ENCODE peak calls at places on chromosomes 2 and 18, in five cellular contexts. K, F, C, T and B are unnamed samples. For H3K36me3, the result is how much of the 10 kb centered on the place peaks cover.

GRCh38 chr2:24399434-24400206 is 39.3 kb upstream of the ITSN2 start:
- DNase-seq in K (no peak), C (no peak), F (no peak), T (no peak), B (no peak)

GRCh38 chr2:121858406-121858805 is 103.0 kb downstream of the TSN start:
- DNase-seq in C (peak), T (no peak), K (no peak), F (peak), B (no peak)

GRCh38 chr2:35986871-35987270 is 368.7 kb upstream of the CRIM1 start:
- DNase-seq in T (no peak), C (no peak), K (no peak), F (no peak), B (no peak)

GRCh38 chr18:62720766-62721613 is 5.6 kb downstream of the PHLPP1 start:
- DNase-seq in C (no peak), K (no peak), F (peak), T (no peak), B (no peak)

GRCh38 chr2:132400169-132400900 is 16.3 kb upstream of the GPR39 start:
- DNase-seq in K (no peak), C (peak), F (peak), T (no peak), B (no peak)

GRCh38 chr2:112187805-112188596 is 49.8 kb downstream of the FBLN7 start:
- DNase-seq in C (peak), T (peak), K (no peak), F (peak), B (no peak)

GRCh38 chr2:223993634-223994232 is 36.5 kb downstream of the MRPL44 start:
- DNase-seq in C (peak), T (peak), K (peak), F (peak), B (no peak)

GRCh38 chr2:66445076-66445724 is 10.3 kb downstream of the MEIS1 start:
- DNase-seq in F (peak), T (no peak), C (no peak), K (no peak), B (no peak)

GRCh38 chr18:21763846-21764646 is 23.5 kb downstream of the MIB1 start:
- DNase-seq in K (no peak), F (no peak), T (no peak), C (no peak), B (no peak)

GRCh38 chr18:41075212-41075611 is 879.8 kb upstream of the PIK3C3 start:
- DNase-seq in F (peak), C (peak), K (no peak), T (no peak), B (no peak)

GRCh38 chr2:158602027-158602426 is 145.3 kb downstream of the PKP4 start:
- DNase-seq in F (no peak), K (no peak), C (no peak), T (no peak), B (no peak)

GRCh38 chr2:172446524-172447063 is 19.2 kb downstream of the ITGA6 start:
- DNase-seq in F (no peak), T (no peak), C (peak), K (no peak), B (no peak)

GRCh38 chr2:166293984-166294383 is 81.8 kb downstream of the SCN9A start:
- DNase-seq in C (peak), F (peak), K (no peak), T (no peak), B (no peak)

GRCh38 chr2:8481463-8482009 is 200.3 kb upstream of the ID2 start:
- DNase-seq in K (no peak), F (no peak), C (peak), T (no peak), B (no peak)

GRCh38 chr2:165114345-165114943 is 89.4 kb downstream of the SCN3A start:
- DNase-seq in K (no peak), T (no peak), C (peak), F (peak), B (no peak)

GRCh38 chr2:71500426-71501079 is 47.2 kb downstream of the DYSF start:
- DNase-seq in K (no peak), F (no peak), C (no peak), T (no peak), B (no peak)

GRCh38 chr2:152241956-152242355 is 66.4 kb upstream of the STAM2 start:
- DNase-seq in C (peak), T (no peak), K (no peak), F (peak), B (no peak)

GRCh38 chr18:48622911-48623431 is 84.1 kb downstream of the CTIF start:
- DNase-seq in F (peak), C (no peak), K (no peak), T (no peak), B (peak)

GRCh38 chr18:30944773-30945172 is 97.8 kb downstream of the DSC3 start:
- DNase-seq in F (no peak), C (no peak), T (no peak), K (no peak), B (no peak)

GRCh38 chr2:60469918-60470317 is 83.5 kb downstream of the BCL11A start:
- DNase-seq in F (no peak), C (no peak), K (no peak), T (no peak), B (no peak)

GRCh38 chr2:169659314-169659713 is 34.9 kb downstream of the CFAP210 start:
- DNase-seq in T (no peak), C (no peak), K (no peak), F (no peak), B (no peak)

GRCh38 chr2:138059967-138060635 is 95.8 kb downstream of the HNMT start:
- DNase-seq in C (peak), T (no peak), F (peak), K (peak), B (no peak)

GRCh38 chr2:58634653-58635347 is 393.7 kb upstream of the FANCL start:
- DNase-seq in K (no peak), T (no peak), F (peak), C (peak), B (no peak)

GRCh38 chr2:118622931-118623330 is 224.5 kb downstream of the EN1 start:
- DNase-seq in T (no peak), C (no peak), K (no peak), F (no peak), B (no peak)

GRCh38 chr18:8454136-8454535 is 155.1 kb upstream of the RAB12 start:
- DNase-seq in F (no peak), C (no peak), K (no peak), T (no peak), B (no peak)

GRCh38 chr2:46991985-46992384 is 76.4 kb upstream of the MCFD2 start:
- DNase-seq in C (no peak), F (no peak), T (no peak), K (no peak), B (no peak)

GRCh38 chr2:230181245-230181644 is 38.5 kb downstream of the SP110 start:
- DNase-seq in F (no peak), T (no peak), C (no peak), K (no peak), B (no peak)

GRCh38 chr18:76251691-76252090 is 243.4 kb downstream of the ZNF516 start:
- DNase-seq in K (no peak), C (no peak), F (no peak), T (no peak), B (no peak)

GRCh38 chr2:129302106-129302505 is 677.4 kb upstream of the RAB6C start:
- DNase-seq in C (no peak), K (no peak), T (no peak), F (no peak), B (no peak)
- H3K27ac ChIP-seq in C (no peak), K (no peak), T (no peak), F (no peak), B (no peak)

DNA sequence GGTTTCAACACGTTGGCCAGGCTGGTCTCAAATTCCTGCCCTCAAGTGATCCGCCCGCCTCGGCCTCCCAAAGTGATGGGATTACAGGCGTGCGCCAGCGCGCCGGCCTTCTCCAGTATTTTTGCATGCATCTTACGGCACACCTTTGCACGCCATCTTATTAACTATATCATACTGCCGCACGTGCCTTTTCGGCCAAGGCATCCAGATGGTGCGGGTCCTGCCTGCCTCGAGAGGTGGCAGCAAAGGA is 759 bp upstream of the ING5 start:
- DNase-seq in C (no peak), K (no peak), T (no peak), F (no peak), B (no peak)
- TF ChIP-seq CTCF in C (peak), K (peak), T (peak), F (no peak), B (peak)

GRCh38 chr2:202311823-202312388 is 46.3 kb downstream of the NOP58 start:
- DNase-seq in T (no peak), K (no peak), F (no peak), C (no peak), B (no peak)

GRCh38 chr2:202306034-202306433 is 40.5 kb downstream of the NOP58 start:
- DNase-seq in F (no peak), C (no peak), T (no peak), K (no peak), B (no peak)

DNA sequence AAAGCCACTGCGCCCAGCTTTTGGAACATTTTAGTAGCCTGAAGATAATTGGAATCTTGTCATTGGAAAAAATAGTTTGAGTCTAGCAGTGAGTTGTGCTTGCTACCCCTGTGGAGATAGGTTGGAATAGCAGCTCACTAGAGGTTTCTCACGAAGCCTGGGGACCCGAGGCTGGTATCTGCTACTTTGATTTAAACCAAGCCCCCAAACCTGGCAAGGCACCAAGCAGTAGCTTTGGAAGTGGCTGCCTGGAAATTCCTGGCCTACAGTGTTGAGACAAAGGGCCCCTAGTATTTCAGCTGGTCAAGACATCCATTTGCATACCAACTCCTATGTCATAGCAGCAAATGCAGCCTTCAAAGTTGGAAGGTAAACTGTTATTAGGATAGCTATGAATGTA is 42.1 kb downstream of the NOP58 start:
- DNase-seq in C (no peak), F (no peak), T (no peak), K (no peak), B (no peak)
- H3K36me3 ChIP-seq in C (half or more), F (under half), T (under half), K (under half), B (under half)

DNA sequence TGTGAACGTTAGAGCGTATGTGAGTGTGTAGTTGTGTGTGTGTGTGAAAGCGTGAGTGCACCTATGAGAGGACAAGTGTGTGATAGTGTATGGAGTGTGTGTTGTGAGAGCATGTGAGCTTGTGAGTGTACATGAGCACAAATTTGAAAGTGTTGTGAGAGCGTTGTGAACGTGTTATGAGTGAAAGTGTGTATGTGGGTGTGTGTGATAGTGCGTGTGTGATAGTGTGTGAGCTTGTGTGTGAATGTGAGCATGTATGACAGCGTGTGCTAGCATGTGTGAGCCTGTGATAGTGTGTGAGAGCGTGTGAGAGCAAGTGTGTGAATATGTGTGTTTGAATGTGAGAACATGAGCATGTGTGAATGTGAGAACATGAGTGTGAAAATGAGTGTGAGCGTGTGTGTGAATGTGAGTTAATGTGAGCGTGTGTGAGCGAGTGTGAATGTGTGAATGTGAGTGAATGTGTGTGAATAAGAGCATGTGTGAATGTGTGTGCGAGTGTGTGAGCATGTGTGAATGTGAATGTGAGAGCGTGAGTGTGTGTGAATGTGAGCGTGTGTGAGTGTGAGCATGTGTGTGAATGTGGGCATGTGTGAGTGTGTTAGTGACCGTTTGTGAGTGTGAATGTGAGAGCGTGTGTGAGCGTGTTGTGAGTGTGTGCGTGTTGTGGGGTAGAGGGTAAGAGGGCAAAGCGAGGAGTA is 25.0 kb downstream of the RALB start:
- DNase-seq in K (no peak), C (no peak), F (no peak), T (no peak), B (no peak)
- H3K27ac ChIP-seq in K (no peak), C (no peak), F (no peak), T (no peak), B (no peak)

GRCh38 chr18:50334546-50335152 is 40.2 kb upstream of the SKA1 start:
- DNase-seq in K (no peak), F (no peak), C (no peak), T (no peak), B (no peak)

GRCh38 chr18:50341443-50341842 is 33.4 kb upstream of the SKA1 start:
- DNase-seq in K (no peak), C (no peak), F (no peak), T (no peak), B (no peak)

GRCh38 chr18:50338122-50338521 is 36.7 kb upstream of the SKA1 start:
- DNase-seq in T (no peak), K (no peak), F (no peak), C (no peak), B (no peak)

GRCh38 chr18:50338676-50339075 is 36.2 kb upstream of the SKA1 start:
- DNase-seq in T (no peak), C (no peak), K (no peak), F (no peak), B (no peak)

DNA sequence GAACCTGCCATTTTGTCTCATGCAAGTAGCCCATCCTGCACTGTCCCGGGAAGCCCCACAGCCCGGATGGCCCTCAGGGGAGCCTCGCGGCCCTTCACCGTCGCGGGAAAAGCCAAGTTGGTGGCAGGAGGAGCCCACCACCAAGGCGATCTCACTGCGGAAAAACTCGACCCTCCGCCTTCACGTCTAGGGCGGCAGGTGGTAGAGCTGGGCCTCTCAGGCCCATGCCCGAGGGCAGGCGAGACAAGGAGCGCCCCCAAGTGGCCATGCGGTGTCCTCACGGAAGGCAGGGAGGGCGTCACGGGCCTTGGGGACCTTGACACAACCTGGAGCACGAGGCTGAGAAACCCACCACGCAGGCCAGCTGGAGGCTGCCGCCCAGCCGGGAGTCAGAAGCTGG is 34.8 kb upstream of the SKA1 start:
- DNase-seq in F (no peak), C (no peak), T (no peak), K (no peak), B (no peak)
- TF ChIP-seq CTCF in F (no peak), C (no peak), T (no peak), K (no peak), B (no peak)

GRCh38 chr2:108803045-108803736 is 16.6 kb downstream of the CCDC138 start:
- DNase-seq in F (no peak), C (no peak), K (no peak), T (no peak), B (no peak)

GRCh38 chr2:108806362-108806761 is 19.8 kb downstream of the CCDC138 start:
- DNase-seq in T (no peak), C (no peak), K (no peak), F (no peak), B (no peak)

GRCh38 chr2:108809936-108810335 is 23.4 kb downstream of the CCDC138 start:
- DNase-seq in K (no peak), C (no peak), F (no peak), T (no peak), B (no peak)

GRCh38 chr2:108805782-108806181 is 19.2 kb downstream of the CCDC138 start:
- DNase-seq in C (no peak), K (no peak), F (no peak), T (no peak), B (no peak)

DNA sequence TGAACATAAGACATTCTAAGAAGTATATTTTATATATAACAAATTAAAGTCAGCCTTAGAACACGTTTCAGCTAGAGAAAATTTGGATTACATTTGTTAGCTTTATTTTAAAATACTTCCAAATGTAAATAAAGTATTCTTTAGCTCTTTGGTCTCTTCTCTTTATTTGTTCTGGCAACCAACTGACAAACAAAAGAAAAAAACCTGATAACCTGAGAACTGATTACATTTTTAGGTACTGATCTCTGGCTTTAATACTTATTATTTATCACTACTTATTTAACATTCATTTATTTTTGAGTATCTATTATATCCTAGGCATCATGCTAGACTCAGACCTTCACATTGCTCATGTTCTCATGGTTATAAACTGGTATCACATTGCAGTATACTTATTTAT is 18.5 kb downstream of the CCDC138 start:
- DNase-seq in K (no peak), T (no peak), C (no peak), F (no peak), B (no peak)
- H3K36me3 ChIP-seq in K (under half), T (under half), C (under half), F (under half), B (under half)